ENCODE peak calls at places on chromosomes 3 and 15, in ten cellular contexts. S, Z, M, U, K, C, W, E, J and G are unnamed samples.

GRCh38 chr3:31980530-31981205 is 394 bp downstream of the OSBPL10 start:
- DNase-seq in S (peak), Z (peak), M (peak), U (peak), K (peak), C (peak), W (peak), E (peak), J (peak), G (peak)

GRCh38 chr15:85941186-85941855 is 138.3 kb upstream of the AGBL1 start:
- DNase-seq in S (no peak), Z (no peak), M (no peak), U (peak), K (no peak), C (peak), W (peak), E (no peak), J (no peak), G (peak)

GRCh38 chr15:23690450-23690852 is 3.3 kb upstream of the NDN start:
- DNase-seq in S (no peak), Z (peak), M (no peak), U (peak), K (no peak), C (peak), W (no peak), E (no peak), J (no peak), G (peak)

GRCh38 chr3:79419222-79419621 is 348.6 kb downstream of the ROBO1 start:
- DNase-seq in S (no peak), Z (peak), M (no peak), U (no peak), K (no peak), C (peak), W (peak), E (no peak), J (no peak), G (no peak)

GRCh38 chr3:115790759-115791158 is 167.4 kb downstream of the GAP43 start:
- DNase-seq in S (no peak), Z (peak), M (no peak), U (no peak), K (no peak), C (peak), W (peak), E (peak), J (peak), G (peak)

GRCh38 chr3:182644013-182644412 is 149.3 kb upstream of the ATP11B start:
- DNase-seq in S (no peak), Z (no peak), M (no peak), U (no peak), K (no peak), C (no peak), W (no peak), E (no peak), J (no peak), G (no peak)

GRCh38 chr15:33490703-33491102 is 179.9 kb downstream of the RYR3 start:
- DNase-seq in S (no peak), Z (no peak), M (no peak), U (no peak), K (no peak), C (no peak), W (no peak), E (no peak), J (no peak), G (no peak)

GRCh38 chr3:152299243-152299976 is 30.7 kb downstream of the MBNL1 start:
- DNase-seq in S (no peak), Z (peak), M (peak), U (peak), K (no peak), C (no peak), W (no peak), E (no peak), J (no peak), G (peak)

GRCh38 chr3:148925841-148926240 is 60.7 kb downstream of the CPA3 start:
- DNase-seq in S (no peak), Z (no peak), M (no peak), U (no peak), K (no peak), C (no peak), W (no peak), E (no peak), J (no peak), G (no peak)

GRCh38 chr3:183644244-183644643 is 8.8 kb downstream of the KLHL24 start:
- DNase-seq in S (no peak), Z (no peak), M (no peak), U (no peak), K (no peak), C (no peak), W (no peak), E (no peak), J (no peak), G (no peak)

GRCh38 chr3:127753898-127754410 is 68.4 kb downstream of the MGLL start:
- DNase-seq in S (no peak), Z (no peak), M (no peak), U (no peak), K (no peak), C (no peak), W (no peak), E (no peak), J (no peak), G (no peak)

GRCh38 chr15:35603298-35603697 is 57.3 kb upstream of the DPH6 start:
- DNase-seq in S (no peak), Z (peak), M (no peak), U (no peak), K (no peak), C (peak), W (peak), E (no peak), J (no peak), G (no peak)

GRCh38 chr3:5692446-5692845 is 504.9 kb downstream of the EDEM1 start:
- DNase-seq in S (no peak), Z (no peak), M (no peak), U (no peak), K (no peak), C (no peak), W (no peak), E (no peak), J (no peak), G (no peak)

GRCh38 chr15:53978248-53978906 is at the start of gene UNC13C:
- DNase-seq in S (peak), Z (peak), M (no peak), U (peak), K (no peak), C (no peak), W (peak), E (no peak), J (no peak), G (peak)

GRCh38 chr3:175059788-175060187 is 200.7 kb downstream of the NAALADL2 start:
- DNase-seq in S (no peak), Z (no peak), M (no peak), U (no peak), K (no peak), C (no peak), W (no peak), E (no peak), J (no peak), G (no peak)

GRCh38 chr3:132606085-132606484 is 9.0 kb downstream of the ACKR4 start:
- DNase-seq in S (no peak), Z (peak), M (no peak), U (no peak), K (no peak), C (peak), W (no peak), E (no peak), J (no peak), G (no peak)

GRCh38 chr3:154139996-154140436 is 18.8 kb downstream of the ARHGEF26 start:
- DNase-seq in S (no peak), Z (no peak), M (no peak), U (no peak), K (no peak), C (no peak), W (no peak), E (no peak), J (no peak), G (no peak)

GRCh38 chr3:9398715-9399708 is 1.6 kb downstream of the SETD5 start:
- DNase-seq in S (no peak), Z (peak), M (peak), U (no peak), K (no peak), C (peak), W (peak), E (peak), J (no peak), G (peak)

GRCh38 chr3:59850352-59850870 is 800.6 kb upstream of the CFAP20DC start:
- DNase-seq in S (no peak), Z (no peak), M (no peak), U (no peak), K (no peak), C (no peak), W (no peak), E (no peak), J (no peak), G (no peak)

GRCh38 chr3:17639257-17639656 is 103.2 kb downstream of the TBC1D5 start:
- DNase-seq in S (no peak), Z (peak), M (no peak), U (no peak), K (peak), C (peak), W (peak), E (no peak), J (peak), G (no peak)

GRCh38 chr15:44193651-44194396 is 1.2 kb downstream of the FRMD5 start:
- DNase-seq in S (no peak), Z (peak), M (peak), U (no peak), K (no peak), C (peak), W (peak), E (peak), J (no peak), G (peak)

GRCh38 chr3:150218236-150218635 is 189.9 kb upstream of the TSC22D2 start:
- DNase-seq in S (no peak), Z (no peak), M (no peak), U (no peak), K (no peak), C (peak), W (no peak), E (no peak), J (no peak), G (no peak)

GRCh38 chr3:129064969-129065726 is 4.6 kb downstream of the GP9 start:
- DNase-seq in S (peak), Z (no peak), M (no peak), U (no peak), K (no peak), C (no peak), W (no peak), E (no peak), J (no peak), G (no peak)

GRCh38 chr15:30859091-30859874 is 44.4 kb upstream of the FAN1 start:
- DNase-seq in S (no peak), Z (peak), M (peak), U (no peak), K (no peak), C (peak), W (no peak), E (peak), J (peak), G (no peak)

GRCh38 chr15:45631831-45632230 is 3.0 kb upstream of the SQOR start:
- DNase-seq in S (no peak), Z (peak), M (no peak), U (no peak), K (no peak), C (peak), W (peak), E (no peak), J (no peak), G (no peak)

GRCh38 chr3:169146112-169146665 is 517.3 kb downstream of the MECOM start:
- DNase-seq in S (peak), Z (peak), M (no peak), U (peak), K (no peak), C (peak), W (peak), E (peak), J (no peak), G (peak)

GRCh38 chr15:59303641-59304433 is 68.8 kb downstream of the MYO1E start:
- DNase-seq in S (no peak), Z (no peak), M (no peak), U (no peak), K (no peak), C (peak), W (no peak), E (peak), J (no peak), G (peak)

GRCh38 chr3:194266658-194267005 is 84.5 kb downstream of the CPN2 start:
- DNase-seq in S (peak), Z (no peak), M (no peak), U (no peak), K (no peak), C (no peak), W (no peak), E (no peak), J (no peak), G (no peak)

GRCh38 chr15:75661041-75661778 is 13.5 kb downstream of the SNX33 start:
- DNase-seq in S (peak), Z (peak), M (no peak), U (peak), K (no peak), C (peak), W (peak), E (no peak), J (no peak), G (peak)
- H3K27ac ChIP-seq in S (peak), Z (peak), M (no peak), U (peak), K (no peak), C (peak), W (peak), E (no peak), J (peak), G (peak)

GRCh38 chr3:14725564-14726420 is 50.9 kb downstream of the C3orf20 start:
- DNase-seq in S (no peak), Z (peak), M (no peak), U (peak), K (no peak), C (peak), W (no peak), E (peak), J (no peak), G (peak)
- H3K27ac ChIP-seq in S (no peak), Z (peak), M (no peak), U (no peak), K (no peak), C (peak), W (no peak), E (no peak), J (no peak), G (no peak)

DNA sequence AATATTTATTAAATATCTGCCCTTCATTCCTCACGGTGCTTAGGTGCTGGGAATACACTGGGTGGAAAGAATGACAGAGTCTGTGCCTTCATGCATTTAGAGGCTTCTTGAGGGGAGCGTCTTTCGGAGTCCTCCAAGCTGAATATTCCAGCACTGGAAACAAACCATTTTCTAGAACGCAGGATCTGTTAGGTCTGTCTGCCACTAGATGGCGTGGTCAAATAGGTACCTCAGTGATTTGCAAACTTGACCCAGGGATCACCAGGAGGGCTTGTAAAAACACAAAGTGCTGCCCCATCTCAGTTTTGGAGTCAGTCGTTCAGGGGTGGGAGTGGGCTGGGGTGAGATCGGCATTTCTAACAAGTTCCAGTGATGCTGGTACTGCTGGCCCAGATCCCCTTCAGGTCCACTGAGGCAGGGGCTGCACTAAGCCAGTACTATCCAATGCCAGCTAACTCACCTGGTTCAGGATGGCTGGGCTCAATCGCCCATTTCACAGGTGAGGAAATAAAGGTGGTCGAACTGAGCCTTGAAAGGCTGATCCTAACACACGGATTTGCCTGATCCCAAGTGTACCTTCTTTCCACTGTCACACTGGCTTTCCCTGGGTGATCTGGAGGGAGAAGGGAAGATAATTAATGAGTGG is 14.8 kb downstream of the ARNT2 start:
- DNase-seq in S (no peak), Z (peak), M (no peak), U (no peak), K (no peak), C (peak), W (peak), E (peak), J (peak), G (peak)
- H3K27ac ChIP-seq in S (no peak), Z (no peak), M (no peak), U (no peak), K (no peak), C (no peak), W (no peak), E (no peak), J (no peak), G (no peak)

GRCh38 chr3:190003730-190004129 is 117.0 kb downstream of the P3H2 start:
- DNase-seq in S (no peak), Z (peak), M (no peak), U (no peak), K (no peak), C (peak), W (peak), E (no peak), J (peak), G (peak)
- H3K27ac ChIP-seq in S (no peak), Z (peak), M (no peak), U (no peak), K (no peak), C (no peak), W (no peak), E (no peak), J (no peak), G (peak)

GRCh38 chr3:111764645-111765091 is 94.4 kb upstream of the PHLDB2 start:
- DNase-seq in S (no peak), Z (peak), M (no peak), U (no peak), K (no peak), C (peak), W (peak), E (no peak), J (peak), G (no peak)

GRCh38 chr3:111762535-111762934 is 96.5 kb upstream of the PHLDB2 start:
- DNase-seq in S (no peak), Z (peak), M (no peak), U (no peak), K (no peak), C (peak), W (no peak), E (no peak), J (no peak), G (no peak)

GRCh38 chr3:111763968-111764367 is 95.1 kb upstream of the PHLDB2 start:
- DNase-seq in S (no peak), Z (peak), M (no peak), U (no peak), K (no peak), C (peak), W (no peak), E (no peak), J (no peak), G (no peak)

GRCh38 chr3:111763101-111763500 is 96.0 kb upstream of the PHLDB2 start:
- DNase-seq in S (no peak), Z (peak), M (no peak), U (no peak), K (no peak), C (peak), W (peak), E (no peak), J (no peak), G (no peak)

DNA sequence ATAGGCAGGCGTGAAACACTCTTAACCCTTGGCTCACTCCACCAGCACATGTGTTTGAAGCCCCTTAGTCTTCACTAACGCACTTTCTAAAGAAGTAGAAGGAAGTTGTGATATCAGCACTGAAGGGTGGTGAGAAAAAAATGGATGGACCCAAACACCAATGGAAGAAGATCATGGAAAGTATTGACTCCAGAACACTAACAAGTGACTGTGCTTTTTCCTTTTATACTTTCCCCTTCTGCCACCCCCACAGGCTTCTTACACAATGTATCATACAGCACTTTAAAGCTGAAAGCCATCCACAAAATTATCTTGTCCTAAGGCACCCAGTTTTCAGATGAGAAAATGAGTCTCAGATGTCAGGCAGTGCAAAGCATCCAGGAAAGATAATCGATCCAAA is 93.9 kb upstream of the PHLDB2 start:
- DNase-seq in S (no peak), Z (peak), M (no peak), U (no peak), K (no peak), C (no peak), W (no peak), E (no peak), J (no peak), G (no peak)
- H3K27ac ChIP-seq in S (no peak), Z (peak), M (no peak), U (no peak), K (no peak), C (no peak), W (peak), E (no peak), J (no peak), G (no peak)

GRCh38 chr15:38879909-38880471 is 315.4 kb upstream of the RASGRP1 start:
- DNase-seq in S (no peak), Z (peak), M (no peak), U (peak), K (no peak), C (peak), W (no peak), E (no peak), J (no peak), G (no peak)
- H3K27ac ChIP-seq in S (no peak), Z (peak), M (no peak), U (no peak), K (no peak), C (peak), W (no peak), E (no peak), J (no peak), G (no peak)